ENCODE peak calls at places on chromosomes 11 and 22, in four cellular contexts. One of them, this sample, is unnamed.

GRCh38 chr11:120222916-120223315 is 12.1 kb downstream of the OAF start:
- DNase-seq in NCI-H1105: no peak
- DNase-seq in EH: no peak
- DNase-seq in Caco-2: no peak
- DNase-seq in this sample: no peak

GRCh38 chr22:32042924-32043323 is at the start of gene SLC5A1:
- DNase-seq in Caco-2: no peak
- DNase-seq in NCI-H1105: no peak
- DNase-seq in EH: no peak
- DNase-seq in this sample: no peak

GRCh38 chr11:69983571-69983877 is 94.6 kb upstream of the ANO1 start:
- DNase-seq in EH: no peak
- DNase-seq in NCI-H1105: no peak
- DNase-seq in Caco-2: no peak
- DNase-seq in this sample: no peak

GRCh38 chr11:77001524-77001923 is 32.7 kb upstream of the B3GNT6 start:
- DNase-seq in Caco-2: no peak
- DNase-seq in NCI-H1105: no peak
- DNase-seq in EH: no peak
- DNase-seq in this sample: no peak

GRCh38 chr11:65479184-65480145 is 19.4 kb upstream of the MALAT1 start:
- DNase-seq in Caco-2: peak; percentile 65
- DNase-seq in NCI-H1105: no peak
- DNase-seq in EH: peak; percentile 96
- DNase-seq in this sample: peak; percentile 53

GRCh38 chr22:24768537-24769374 is 5.8 kb downstream of the PIWIL3 start:
- DNase-seq in Caco-2: peak; percentile 69
- DNase-seq in EH: peak; percentile 57
- DNase-seq in NCI-H1105: no peak
- DNase-seq in this sample: peak; percentile 29

GRCh38 chr22:22999473-22999872 is 70.8 kb upstream of the GNAZ start:
- DNase-seq in Caco-2: no peak
- DNase-seq in EH: no peak
- DNase-seq in NCI-H1105: no peak
- DNase-seq in this sample: peak; percentile 20

GRCh38 chr22:45127866-45128265 is 35.9 kb upstream of the NUP50 start:
- DNase-seq in Caco-2: no peak
- DNase-seq in EH: peak; percentile 92
- DNase-seq in NCI-H1105: no peak
- DNase-seq in this sample: peak; percentile 22

GRCh38 chr22:49733631-49734030 is 94.0 kb downstream of the BRD1 start:
- DNase-seq in Caco-2: no peak
- DNase-seq in NCI-H1105: no peak
- DNase-seq in EH: no peak
- DNase-seq in this sample: no peak

GRCh38 chr11:45658292-45658991 is 7.0 kb downstream of the CHST1 start:
- DNase-seq in EH: peak; percentile 79
- DNase-seq in NCI-H1105: no peak
- DNase-seq in Caco-2: no peak
- DNase-seq in this sample: no peak

GRCh38 chr11:1473786-1474185 is 12.8 kb downstream of the MOB2 start:
- DNase-seq in Caco-2: no peak
- DNase-seq in EH: no peak
- DNase-seq in NCI-H1105: no peak
- DNase-seq in this sample: no peak

GRCh38 chr11:120637131-120637530 is 125.6 kb downstream of the GRIK4 start:
- DNase-seq in EH: no peak
- DNase-seq in Caco-2: no peak
- DNase-seq in NCI-H1105: no peak
- DNase-seq in this sample: no peak

GRCh38 chr22:40436460-40437431 is 66.4 kb downstream of the SGSM3 start:
- DNase-seq in Caco-2: no peak
- DNase-seq in EH: peak; percentile 55
- DNase-seq in NCI-H1105: peak; percentile 14
- DNase-seq in this sample: peak; percentile 13

GRCh38 chr11:70158201-70158600 is 44.9 kb upstream of the FADD start:
- DNase-seq in EH: peak; percentile 20
- DNase-seq in NCI-H1105: no peak
- DNase-seq in Caco-2: no peak
- DNase-seq in this sample: no peak

GRCh38 chr11:106466441-106467190 is 389.2 kb downstream of the AASDHPPT start:
- DNase-seq in EH: peak; percentile 80
- DNase-seq in Caco-2: peak; percentile 85
- DNase-seq in NCI-H1105: no peak
- DNase-seq in this sample: peak; percentile 28

GRCh38 chr11:79039122-79039521 is 401.7 kb downstream of the TENM4 start:
- DNase-seq in NCI-H1105: no peak
- DNase-seq in Caco-2: no peak
- DNase-seq in EH: no peak
- DNase-seq in this sample: no peak

GRCh38 chr11:106939157-106939556 is 79.1 kb downstream of the GUCY1A2 start:
- DNase-seq in Caco-2: no peak
- DNase-seq in NCI-H1105: peak; percentile 72
- DNase-seq in EH: no peak
- DNase-seq in this sample: no peak

GRCh38 chr11:62508336-62509058 is 38.1 kb downstream of the AHNAK start:
- DNase-seq in NCI-H1105: peak; percentile 5
- DNase-seq in Caco-2: peak; percentile 83
- DNase-seq in EH: peak; percentile 89
- DNase-seq in this sample: peak; percentile 61

GRCh38 chr11:67503119-67504022 is 1.8 kb downstream of the PITPNM1 start:
- DNase-seq in NCI-H1105: no peak
- DNase-seq in Caco-2: peak; percentile 47
- DNase-seq in EH: no peak
- DNase-seq in this sample: no peak

GRCh38 chr11:131231317-131231716 is 139.1 kb upstream of the NTM start:
- DNase-seq in NCI-H1105: no peak
- DNase-seq in EH: no peak
- DNase-seq in Caco-2: no peak
- DNase-seq in this sample: no peak

GRCh38 chr11:129368889-129369672 is 6.6 kb upstream of the BARX2 start:
- DNase-seq in EH: no peak
- DNase-seq in Caco-2: no peak
- DNase-seq in NCI-H1105: peak; percentile 6
- DNase-seq in this sample: no peak

GRCh38 chr11:78395597-78395996 is 22.0 kb downstream of the GAB2 start:
- DNase-seq in NCI-H1105: no peak
- DNase-seq in EH: no peak
- DNase-seq in Caco-2: no peak
- DNase-seq in this sample: no peak

GRCh38 chr22:48188211-48188845 is 1425.9 kb downstream of the TBC1D22A start:
- DNase-seq in EH: no peak
- DNase-seq in Caco-2: no peak
- DNase-seq in NCI-H1105: no peak
- DNase-seq in this sample: no peak

GRCh38 chr22:23789638-23790037 is 2.9 kb downstream of the SMARCB1 start:
- DNase-seq in EH: no peak
- DNase-seq in Caco-2: no peak
- DNase-seq in NCI-H1105: no peak
- DNase-seq in this sample: no peak

GRCh38 chr22:24106385-24107381 is 74.6 kb upstream of the SUSD2 start:
- DNase-seq in Caco-2: no peak
- DNase-seq in NCI-H1105: no peak
- DNase-seq in EH: peak; percentile 19
- DNase-seq in this sample: no peak

GRCh38 chr22:36311386-36312085 is 58.6 kb downstream of the APOL1 start:
- DNase-seq in Caco-2: no peak
- DNase-seq in EH: peak; percentile 53
- DNase-seq in NCI-H1105: no peak
- DNase-seq in this sample: peak; percentile 36

GRCh38 chr11:93648168-93648567 is 13.3 kb upstream of the CEP295 start:
- DNase-seq in Caco-2: no peak
- DNase-seq in NCI-H1105: no peak
- DNase-seq in EH: peak; percentile 42
- DNase-seq in this sample: no peak

GRCh38 chr22:41725510-41726110 is 26.3 kb downstream of the MEI1 start:
- DNase-seq in NCI-H1105: no peak
- DNase-seq in EH: peak; percentile 23
- DNase-seq in Caco-2: peak; percentile 51
- DNase-seq in this sample: no peak

This sample was measured in foreskin keratinocyte.